ENCODE peak calls at places on chromosomes 6 and 20, in eight cellular contexts. One of them, this sample, is unnamed.

GRCh38 chr6:1739220-1739619 is 129.5 kb downstream of the FOXC1 start:
- DNase-seq in iris pigment epithelial cell: no peak
- DNase-seq in occipital lobe: no peak
- DNase-seq in EH: no peak
- DNase-seq in A172: no peak
- DNase-seq in substantia nigra: no peak
- DNase-seq in HuH-7: no peak
- DNase-seq in stomach: no peak
- DNase-seq in this sample: no peak

GRCh38 chr6:34947561-34947960 is 58.5 kb downstream of the ANKS1A start:
- DNase-seq in HuH-7: no peak
- DNase-seq in stomach: no peak
- DNase-seq in EH: no peak
- DNase-seq in occipital lobe: no peak
- DNase-seq in iris pigment epithelial cell: no peak
- DNase-seq in A172: no peak
- DNase-seq in substantia nigra: no peak
- DNase-seq in this sample: no peak

GRCh38 chr20:53826597-53827291 is 233.1 kb upstream of the ZNF217 start:
- DNase-seq in iris pigment epithelial cell: peak
- DNase-seq in A172: no peak
- DNase-seq in substantia nigra: no peak
- DNase-seq in EH: peak
- DNase-seq in occipital lobe: no peak
- DNase-seq in HuH-7: no peak
- DNase-seq in stomach: no peak
- DNase-seq in this sample: no peak

GRCh38 chr6:122825180-122825579 is 36.1 kb downstream of the SMPDL3A start:
- DNase-seq in iris pigment epithelial cell: no peak
- DNase-seq in occipital lobe: no peak
- DNase-seq in EH: no peak
- DNase-seq in HuH-7: no peak
- DNase-seq in stomach: no peak
- DNase-seq in A172: no peak
- DNase-seq in substantia nigra: no peak
- DNase-seq in this sample: no peak

GRCh38 chr6:14476793-14477531 is 359.4 kb downstream of the CD83 start:
- DNase-seq in iris pigment epithelial cell: peak
- DNase-seq in EH: peak
- DNase-seq in A172: peak
- DNase-seq in HuH-7: peak
- DNase-seq in stomach: peak
- DNase-seq in occipital lobe: no peak
- DNase-seq in substantia nigra: no peak
- DNase-seq in this sample: peak

GRCh38 chr20:58700121-58700780 is 7.7 kb downstream of the NPEPL1 start:
- DNase-seq in EH: no peak
- DNase-seq in stomach: no peak
- DNase-seq in occipital lobe: no peak
- DNase-seq in HuH-7: no peak
- DNase-seq in A172: no peak
- DNase-seq in iris pigment epithelial cell: no peak
- DNase-seq in substantia nigra: no peak
- DNase-seq in this sample: no peak

GRCh38 chr6:51568771-51569170 is 518.6 kb downstream of the PKHD1 start:
- DNase-seq in occipital lobe: no peak
- DNase-seq in HuH-7: no peak
- DNase-seq in iris pigment epithelial cell: no peak
- DNase-seq in stomach: no peak
- DNase-seq in A172: no peak
- DNase-seq in EH: no peak
- DNase-seq in substantia nigra: no peak
- DNase-seq in this sample: no peak

GRCh38 chr20:4563534-4563933 is 158.2 kb upstream of the PRND start:
- DNase-seq in occipital lobe: no peak
- DNase-seq in stomach: no peak
- DNase-seq in substantia nigra: no peak
- DNase-seq in iris pigment epithelial cell: peak
- DNase-seq in A172: peak
- DNase-seq in EH: peak
- DNase-seq in HuH-7: no peak
- DNase-seq in this sample: peak

GRCh38 chr20:19568128-19568527 is 189.9 kb upstream of the RIN2 start:
- DNase-seq in iris pigment epithelial cell: no peak
- DNase-seq in A172: no peak
- DNase-seq in occipital lobe: no peak
- DNase-seq in EH: no peak
- DNase-seq in HuH-7: no peak
- DNase-seq in stomach: no peak
- DNase-seq in substantia nigra: no peak
- DNase-seq in this sample: no peak

GRCh38 chr6:110951986-110952794 is 6.3 kb upstream of the GTF3C6 start:
- DNase-seq in substantia nigra: no peak
- DNase-seq in stomach: no peak
- DNase-seq in HuH-7: peak
- DNase-seq in occipital lobe: no peak
- DNase-seq in A172: peak
- DNase-seq in iris pigment epithelial cell: peak
- DNase-seq in EH: peak
- DNase-seq in this sample: no peak

GRCh38 chr6:11685411-11686093 is 93.1 kb downstream of the ADTRP start:
- DNase-seq in EH: peak
- DNase-seq in substantia nigra: no peak
- DNase-seq in HuH-7: no peak
- DNase-seq in iris pigment epithelial cell: peak
- DNase-seq in A172: peak
- DNase-seq in stomach: no peak
- DNase-seq in occipital lobe: no peak
- DNase-seq in this sample: peak

GRCh38 chr6:11710968-11711643 is 67.5 kb downstream of the ADTRP start:
- DNase-seq in HuH-7: no peak
- DNase-seq in A172: no peak
- DNase-seq in EH: no peak
- DNase-seq in substantia nigra: no peak
- DNase-seq in occipital lobe: no peak
- DNase-seq in iris pigment epithelial cell: peak
- DNase-seq in stomach: no peak
- DNase-seq in this sample: no peak

GRCh38 chr6:107870379-107870778 is 46.3 kb upstream of the SCML4 start:
- DNase-seq in occipital lobe: no peak
- DNase-seq in stomach: no peak
- DNase-seq in A172: peak
- DNase-seq in EH: peak
- DNase-seq in HuH-7: no peak
- DNase-seq in iris pigment epithelial cell: peak
- DNase-seq in substantia nigra: no peak
- DNase-seq in this sample: no peak